ENCODE peak calls at places on chromosomes 2 and 18, in four cellular contexts. R is HepG2, W is GM12878, S is IMR-90. F is an unnamed sample.

GRCh38 chr2:28251337-28251736 is 141.3 kb upstream of the FOSL2 start:
- DNase-seq in R (no peak), W (no peak), S (no peak), F (no peak)

GRCh38 chr2:158993721-158994587 is 25.5 kb downstream of the TANC1 start:
- DNase-seq in R (no peak), W (no peak), S (no peak), F (no peak)

GRCh38 chr2:70199320-70199864 is 8.6 kb upstream of the C2orf42 start:
- DNase-seq in R (peak), W (no peak), S (no peak), F (no peak)

GRCh38 chr2:73718851-73719621 is 18.1 kb downstream of the TPRKB start:
- DNase-seq in R (no peak), W (no peak), S (no peak), F (no peak)

GRCh38 chr18:13612111-13612997 is 114.0 kb downstream of the FAM210A start:
- DNase-seq in R (no peak), W (peak), S (no peak), F (no peak)

GRCh38 chr2:55047677-55048299 is 2.5 kb downstream of the RTN4 start:
- DNase-seq in R (peak), W (no peak), S (peak), F (no peak)

GRCh38 chr2:189082576-189082975 is 97.0 kb downstream of the COL5A2 start:
- DNase-seq in R (no peak), W (no peak), S (peak), F (no peak)

GRCh38 chr2:138356178-138356577 is 145.4 kb upstream of the SPOPL start:
- DNase-seq in R (peak), W (no peak), S (peak), F (no peak)

GRCh38 chr2:119323459-119323858 is 43.2 kb downstream of the C2orf76 start:
- DNase-seq in R (no peak), W (no peak), S (no peak), F (no peak)

GRCh38 chr2:20509766-20510490 is 63.1 kb downstream of the RHOB start:
- DNase-seq in R (peak), W (no peak), S (peak), F (no peak)

GRCh38 chr18:5918196-5918595 is 22.9 kb upstream of the TMEM200C start:
- DNase-seq in R (no peak), W (no peak), S (no peak), F (no peak)

GRCh38 chr2:236935656-236936445 is 149.8 kb upstream of the COPS8 start:
- DNase-seq in R (no peak), W (no peak), S (no peak), F (no peak)

GRCh38 chr2:165630276-165630675 is 160.8 kb downstream of the CSRNP3 start:
- DNase-seq in R (no peak), W (no peak), S (no peak), F (no peak)

GRCh38 chr18:74899554-74899953 is 301.9 kb downstream of the ZNF407 start:
- DNase-seq in R (no peak), W (no peak), S (no peak), F (no peak)

GRCh38 chr2:172101707-172102158 is 967 bp downstream of the DLX2 start:
- DNase-seq in R (no peak), W (no peak), S (no peak), F (no peak)

GRCh38 chr2:212953170-212953920 is 198.1 kb downstream of the IKZF2 start:
- DNase-seq in R (no peak), W (peak), S (no peak), F (no peak)

GRCh38 chr2:182818541-182819308 is 47.7 kb downstream of the FRZB start:
- DNase-seq in R (no peak), W (no peak), S (no peak), F (no peak)

GRCh38 chr2:112821142-112821541 is 15.4 kb downstream of the IL1B start:
- DNase-seq in R (no peak), W (no peak), S (no peak), F (no peak)

GRCh38 chr2:193502363-193503035 is 1307.8 kb upstream of the TMEFF2 start:
- DNase-seq in R (no peak), W (no peak), S (no peak), F (no peak)

GRCh38 chr2:105081006-105081701 is 43.3 kb downstream of the MRPS9 start:
- DNase-seq in R (no peak), W (no peak), S (peak), F (no peak)

GRCh38 chr2:5695641-5696350 is 3.6 kb downstream of the SOX11 start:
- DNase-seq in R (no peak), W (no peak), S (peak), F (no peak)

GRCh38 chr2:88131999-88132368 is 4.1 kb upstream of the FABP1 start:
- DNase-seq in R (no peak), W (no peak), S (no peak), F (no peak)

GRCh38 chr2:200750323-200750910 is 61.3 kb upstream of the BZW1 start:
- DNase-seq in R (no peak), W (no peak), S (no peak), F (no peak)

GRCh38 chr2:132668189-132668833 is 1.7 kb downstream of the LYPD1 start:
- DNase-seq in R (no peak), W (no peak), S (no peak), F (peak)

GRCh38 chr18:76471593-76471992 is 23.4 kb downstream of the ZNF516 start:
- DNase-seq in R (no peak), W (no peak), S (no peak), F (no peak)

GRCh38 chr18:79047556-79048244 is 21.5 kb upstream of the ATP9B start:
- DNase-seq in R (no peak), W (no peak), S (no peak), F (no peak)

GRCh38 chr2:71575966-71576365 is 122.6 kb downstream of the DYSF start:
- DNase-seq in R (no peak), W (no peak), S (no peak), F (no peak)

GRCh38 chr2:168220971-168221819 is 26.2 kb downstream of the STK39 start:
- DNase-seq in R (peak), W (no peak), S (peak), F (no peak)

GRCh38 chr2:44836174-44836573 is 105.3 kb upstream of the SIX3 start:
- DNase-seq in R (no peak), W (peak), S (no peak), F (no peak)

GRCh38 chr2:217714268-217714643 is 288.5 kb downstream of the TNS1 start:
- DNase-seq in R (peak), W (no peak), S (peak), F (no peak)

GRCh38 chr2:209348453-209348852 is 75.4 kb upstream of the MAP2 start:
- DNase-seq in R (no peak), W (no peak), S (no peak), F (no peak)

GRCh38 chr2:203741566-203741965 is 35.1 kb downstream of the CD28 start:
- DNase-seq in R (no peak), W (no peak), S (no peak), F (no peak)

GRCh38 chr2:60932954-60933353 is 51.6 kb downstream of the REL start:
- DNase-seq in R (no peak), W (no peak), S (no peak), F (no peak)

GRCh38 chr2:176637497-176638166 is 368.4 kb downstream of the MTX2 start:
- DNase-seq in R (no peak), W (no peak), S (peak), F (peak)

GRCh38 chr2:139805378-139805777 is 1025.2 kb upstream of the NXPH2 start:
- DNase-seq in R (no peak), W (no peak), S (no peak), F (no peak)

GRCh38 chr18:55323051-55323994 is 264.7 kb downstream of the TCF4 start:
- DNase-seq in R (no peak), W (no peak), S (peak), F (no peak)

GRCh38 chr2:43879261-43879660 is 40.5 kb downstream of the ABCG8 start:
- DNase-seq in R (no peak), W (no peak), S (no peak), F (peak)

GRCh38 chr18:48129621-48130082 is 199.2 kb upstream of the SMAD2 start:
- DNase-seq in R (no peak), W (no peak), S (no peak), F (no peak)

GRCh38 chr18:38940863-38941531 is 1375.4 kb upstream of the CELF4 start:
- DNase-seq in R (peak), W (peak), S (peak), F (peak)

GRCh38 chr2:223952280-223952968 is 4.8 kb upstream of the MRPL44 start:
- DNase-seq in R (no peak), W (no peak), S (no peak), F (no peak)

GRCh38 chr2:223956267-223956666 is 996 bp upstream of the MRPL44 start:
- DNase-seq in R (no peak), W (no peak), S (no peak), F (no peak)

GRCh38 chr2:223954401-223954800 is 2.9 kb upstream of the MRPL44 start:
- DNase-seq in R (peak), W (no peak), S (peak), F (peak)

GRCh38 chr2:223959688-223960087 is 2.4 kb downstream of the MRPL44 start:
- DNase-seq in R (no peak), W (no peak), S (peak), F (no peak)

GRCh38 chr2:223957092-223957851 is at the start of gene MRPL44:
- DNase-seq in R (peak), W (peak), S (peak), F (peak)
- TF ChIP-seq RAD21 in R (no peak), W (no peak), S (no peak), F (peak)

DNA sequence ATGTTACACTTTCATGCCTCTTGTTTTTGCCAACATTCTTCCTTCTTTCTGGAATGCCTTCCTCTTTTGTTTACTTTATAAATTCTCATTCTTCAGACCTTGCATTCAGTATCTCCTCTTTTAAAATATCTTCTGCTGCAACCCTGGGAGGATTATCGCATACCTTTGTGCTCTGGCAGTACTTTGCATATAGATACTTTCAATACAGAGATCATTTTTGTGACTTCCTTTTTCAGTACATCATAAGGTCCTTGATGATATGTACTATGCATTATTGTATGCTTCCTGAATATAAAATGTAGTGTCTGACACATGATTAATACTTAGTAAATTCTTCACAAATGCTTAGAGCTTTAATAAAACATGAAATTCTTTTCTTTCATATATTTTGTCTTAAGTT is 538.7 kb downstream of the TRIB2 start:
- DNase-seq in R (no peak), W (no peak), S (no peak), F (no peak)
- TF ChIP-seq RAD21 in R (no peak), W (no peak), S (no peak), F (no peak)

DNA sequence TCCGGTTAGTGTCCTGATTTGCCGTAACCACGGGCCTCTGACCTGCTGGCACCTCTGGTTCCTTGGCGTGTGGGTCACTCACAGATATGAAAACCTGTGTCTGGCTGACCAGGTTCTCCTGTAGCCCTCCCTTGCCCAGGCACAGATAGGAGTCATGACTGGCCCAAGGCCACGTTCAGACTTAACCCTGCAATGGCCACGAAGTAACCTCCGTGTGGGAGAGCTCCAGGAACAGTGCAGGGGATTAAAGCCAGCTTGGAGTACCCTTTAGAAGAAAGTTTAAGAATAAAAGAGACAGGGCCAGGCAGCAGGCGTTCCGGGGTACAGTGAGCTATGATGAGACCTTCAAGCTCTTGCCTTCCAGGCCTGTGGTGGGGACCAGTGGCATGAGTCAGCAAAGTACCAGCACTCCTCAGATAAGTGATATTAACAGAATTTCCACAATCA is 25.5 kb downstream of the CENPO start:
- DNase-seq in R (no peak), W (no peak), S (peak), F (no peak)
- TF ChIP-seq RAD21 in R (no peak), W (no peak), S (no peak), F (no peak)

GRCh38 chr2:128402921-128403670 is 84.4 kb upstream of the HS6ST1 start:
- DNase-seq in R (no peak), W (no peak), S (no peak), F (no peak)

GRCh38 chr2:128405467-128405900 is 86.8 kb upstream of the HS6ST1 start:
- DNase-seq in R (no peak), W (no peak), S (no peak), F (no peak)

GRCh38 chr2:128405981-128406601 is 87.4 kb upstream of the HS6ST1 start:
- DNase-seq in R (no peak), W (no peak), S (no peak), F (no peak)

GRCh38 chr2:128404709-128405466 is 86.2 kb upstream of the HS6ST1 start:
- DNase-seq in R (no peak), W (no peak), S (no peak), F (no peak)

GRCh38 chr2:128403814-128404708 is 85.4 kb upstream of the HS6ST1 start:
- DNase-seq in R (no peak), W (no peak), S (no peak), F (no peak)
- TF ChIP-seq RAD21 in R (no peak), W (no peak), S (no peak), F (no peak)

GRCh38 chr2:46481541-46482193 is 2.3 kb downstream of the TMEM247 start:
- DNase-seq in R (no peak), W (no peak), S (peak), F (peak)
- TF ChIP-seq RAD21 in R (no peak), W (no peak), S (no peak), F (no peak)

GRCh38 chr2:215737496-215737895 is 275.9 kb downstream of the MREG start:
- DNase-seq in R (no peak), W (no peak), S (no peak), F (no peak)

GRCh38 chr2:215740071-215740470 is 273.3 kb downstream of the MREG start:
- DNase-seq in R (no peak), W (no peak), S (no peak), F (no peak)

GRCh38 chr2:215731108-215731507 is 282.2 kb downstream of the MREG start:
- DNase-seq in R (no peak), W (no peak), S (no peak), F (no peak)

GRCh38 chr2:215738360-215738759 is 275.0 kb downstream of the MREG start:
- DNase-seq in R (no peak), W (no peak), S (no peak), F (no peak)

GRCh38 chr2:215736653-215737290 is 276.6 kb downstream of the MREG start:
- DNase-seq in R (peak), W (no peak), S (peak), F (peak)
- TF ChIP-seq RAD21 in R (peak), W (no peak), S (peak), F (peak)

GRCh38 chr2:234593636-234594035 is 96.8 kb upstream of the ARL4C start:
- DNase-seq in R (no peak), W (no peak), S (peak), F (no peak)
- TF ChIP-seq RAD21 in R (no peak), W (no peak), S (no peak), F (no peak)

F was measured in A549.